ENCODE peak calls at places on chromosomes 11 and 22, in ten cellular contexts. One of them, this sample, is unnamed.

GRCh38 chr11:132054822-132055221 is 684.4 kb downstream of the NTM start:
- DNase-seq in thyroid gland: no peak
- DNase-seq in right lobe of liver: no peak
- DNase-seq in heart left ventricle: no peak
- DNase-seq in Peyer's patch: no peak
- DNase-seq in H1: no peak
- DNase-seq in A549: no peak
- DNase-seq in transverse colon: no peak
- DNase-seq in uterus: no peak
- DNase-seq in tibial nerve: no peak
- DNase-seq in this sample: no peak

GRCh38 chr11:63668396-63668795 is 2.8 kb downstream of the ATL3 start:
- DNase-seq in thyroid gland: no peak
- DNase-seq in right lobe of liver: no peak
- DNase-seq in heart left ventricle: no peak
- DNase-seq in Peyer's patch: no peak
- DNase-seq in H1: no peak
- DNase-seq in A549: no peak
- DNase-seq in transverse colon: no peak
- DNase-seq in uterus: no peak
- DNase-seq in tibial nerve: no peak
- DNase-seq in this sample: no peak

GRCh38 chr22:27624705-27625104 is 176.9 kb downstream of the MN1 start:
- DNase-seq in thyroid gland: no peak
- DNase-seq in right lobe of liver: no peak
- DNase-seq in heart left ventricle: no peak
- DNase-seq in Peyer's patch: no peak
- DNase-seq in H1: no peak
- DNase-seq in A549: no peak
- DNase-seq in transverse colon: no peak
- DNase-seq in uterus: no peak
- DNase-seq in tibial nerve: no peak
- DNase-seq in this sample: no peak

GRCh38 chr11:74532496-74533246 is 39.1 kb upstream of the LIPT2 start:
- DNase-seq in thyroid gland: no peak
- DNase-seq in right lobe of liver: no peak
- DNase-seq in heart left ventricle: no peak
- DNase-seq in Peyer's patch: no peak
- DNase-seq in H1: no peak
- DNase-seq in A549: no peak
- DNase-seq in transverse colon: peak; percentile 29
- DNase-seq in uterus: no peak
- DNase-seq in tibial nerve: no peak
- DNase-seq in this sample: no peak

GRCh38 chr22:48208894-48209293 is 1446.4 kb downstream of the TBC1D22A start:
- DNase-seq in thyroid gland: no peak
- DNase-seq in right lobe of liver: no peak
- DNase-seq in heart left ventricle: no peak
- DNase-seq in Peyer's patch: no peak
- DNase-seq in H1: no peak
- DNase-seq in A549: no peak
- DNase-seq in transverse colon: no peak
- DNase-seq in uterus: no peak
- DNase-seq in tibial nerve: no peak
- DNase-seq in this sample: no peak

GRCh38 chr11:74310857-74311256 is 583 bp downstream of the P4HA3 start:
- DNase-seq in thyroid gland: no peak
- DNase-seq in right lobe of liver: no peak
- DNase-seq in heart left ventricle: no peak
- DNase-seq in Peyer's patch: no peak
- DNase-seq in H1: no peak
- DNase-seq in A549: no peak
- DNase-seq in transverse colon: no peak
- DNase-seq in uterus: no peak
- DNase-seq in tibial nerve: no peak
- DNase-seq in this sample: no peak

GRCh38 chr11:64208796-64209562 is 2.5 kb downstream of the FERMT3 start:
- DNase-seq in thyroid gland: no peak
- DNase-seq in right lobe of liver: no peak
- DNase-seq in heart left ventricle: peak; percentile 24
- DNase-seq in Peyer's patch: no peak
- DNase-seq in H1: no peak
- DNase-seq in A549: no peak
- DNase-seq in transverse colon: no peak
- DNase-seq in uterus: no peak
- DNase-seq in tibial nerve: no peak
- DNase-seq in this sample: no peak

GRCh38 chr22:19610518-19611253 is 86.5 kb upstream of the CLDN5 start:
- DNase-seq in thyroid gland: no peak
- DNase-seq in right lobe of liver: no peak
- DNase-seq in heart left ventricle: no peak
- DNase-seq in Peyer's patch: peak; percentile 49
- DNase-seq in H1: no peak
- DNase-seq in A549: no peak
- DNase-seq in transverse colon: no peak
- DNase-seq in uterus: no peak
- DNase-seq in tibial nerve: no peak
- DNase-seq in this sample: no peak

GRCh38 chr11:113632981-113633380 is 73.1 kb downstream of the TMPRSS5 start:
- DNase-seq in thyroid gland: no peak
- DNase-seq in right lobe of liver: no peak
- DNase-seq in heart left ventricle: no peak
- DNase-seq in Peyer's patch: no peak
- DNase-seq in H1: no peak
- DNase-seq in A549: no peak
- DNase-seq in transverse colon: no peak
- DNase-seq in uterus: no peak
- DNase-seq in tibial nerve: no peak
- DNase-seq in this sample: no peak

GRCh38 chr11:8023831-8024555 is 36.9 kb downstream of the EIF3F start:
- DNase-seq in thyroid gland: no peak
- DNase-seq in right lobe of liver: no peak
- DNase-seq in heart left ventricle: no peak
- DNase-seq in Peyer's patch: no peak
- DNase-seq in H1: no peak
- DNase-seq in A549: no peak
- DNase-seq in transverse colon: no peak
- DNase-seq in uterus: no peak
- DNase-seq in tibial nerve: no peak
- DNase-seq in this sample: peak; percentile 43

GRCh38 chr11:19995131-19995530 is 165.1 kb downstream of the DBX1 start:
- DNase-seq in thyroid gland: peak; percentile 59
- DNase-seq in right lobe of liver: no peak
- DNase-seq in heart left ventricle: no peak
- DNase-seq in Peyer's patch: no peak
- DNase-seq in H1: no peak
- DNase-seq in A549: peak; percentile 91
- DNase-seq in transverse colon: no peak
- DNase-seq in uterus: no peak
- DNase-seq in tibial nerve: no peak
- DNase-seq in this sample: peak; percentile 17

GRCh38 chr22:49124588-49124987 is 703.1 kb downstream of the BRD1 start:
- DNase-seq in thyroid gland: no peak
- DNase-seq in right lobe of liver: no peak
- DNase-seq in heart left ventricle: no peak
- DNase-seq in Peyer's patch: no peak
- DNase-seq in H1: no peak
- DNase-seq in A549: no peak
- DNase-seq in transverse colon: no peak
- DNase-seq in uterus: no peak
- DNase-seq in tibial nerve: no peak
- DNase-seq in this sample: peak; percentile 45

GRCh38 chr11:813037-813436 is 3.3 kb downstream of the RPLP2 start:
- DNase-seq in thyroid gland: no peak
- DNase-seq in right lobe of liver: no peak
- DNase-seq in heart left ventricle: no peak
- DNase-seq in Peyer's patch: no peak
- DNase-seq in H1: no peak
- DNase-seq in A549: no peak
- DNase-seq in transverse colon: no peak
- DNase-seq in uterus: no peak
- DNase-seq in tibial nerve: no peak
- DNase-seq in this sample: no peak

GRCh38 chr11:811446-812245 is 1.9 kb downstream of the RPLP2 start:
- DNase-seq in thyroid gland: no peak
- DNase-seq in right lobe of liver: no peak
- DNase-seq in heart left ventricle: no peak
- DNase-seq in Peyer's patch: no peak
- DNase-seq in H1: no peak
- DNase-seq in A549: no peak
- DNase-seq in transverse colon: no peak
- DNase-seq in uterus: no peak
- DNase-seq in tibial nerve: no peak
- DNase-seq in this sample: no peak

GRCh38 chr11:815675-816432 is 2.9 kb upstream of the PNPLA2 start:
- DNase-seq in thyroid gland: no peak
- DNase-seq in right lobe of liver: no peak
- DNase-seq in heart left ventricle: no peak
- DNase-seq in Peyer's patch: no peak
- DNase-seq in H1: no peak
- DNase-seq in A549: no peak
- DNase-seq in transverse colon: no peak
- DNase-seq in uterus: no peak
- DNase-seq in tibial nerve: no peak
- DNase-seq in this sample: no peak

GRCh38 chr11:812390-812789 is 2.6 kb downstream of the RPLP2 start:
- DNase-seq in thyroid gland: no peak
- DNase-seq in right lobe of liver: no peak
- DNase-seq in heart left ventricle: no peak
- DNase-seq in Peyer's patch: no peak
- DNase-seq in H1: no peak
- DNase-seq in A549: no peak
- DNase-seq in transverse colon: no peak
- DNase-seq in uterus: no peak
- DNase-seq in tibial nerve: no peak
- DNase-seq in this sample: no peak

DNA sequence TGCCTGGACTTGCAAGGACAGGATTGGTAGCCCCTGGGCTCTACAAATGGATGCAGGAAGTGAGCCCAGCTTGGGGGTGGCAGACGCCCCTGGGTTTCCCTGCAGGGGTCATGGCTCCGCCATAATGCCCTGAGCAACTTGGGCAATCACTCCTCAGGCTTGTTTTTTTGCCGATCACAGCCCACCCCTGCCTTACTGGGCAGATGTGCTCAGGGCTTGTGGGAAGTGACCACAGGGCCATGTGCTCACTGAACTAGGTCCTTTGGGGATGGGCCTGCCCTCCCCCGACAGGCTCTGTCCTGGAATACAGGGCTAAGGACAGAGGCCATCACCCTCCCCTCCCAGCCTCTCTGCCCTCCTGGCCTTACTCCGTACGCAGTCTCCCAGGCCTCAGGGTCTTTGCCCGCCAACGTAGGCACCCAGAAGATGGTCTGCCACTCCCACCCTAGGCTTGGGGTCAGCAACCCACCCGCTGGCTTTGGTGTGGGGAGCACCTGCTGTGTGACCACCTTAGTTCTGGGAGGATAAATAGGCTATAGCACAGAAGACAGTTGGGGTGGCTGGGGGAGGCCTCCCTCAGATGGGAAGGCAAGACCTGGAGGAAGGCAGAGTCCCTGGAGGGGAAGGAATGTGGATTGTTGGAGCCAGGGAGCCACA is 3.8 kb downstream of the RPLP2 start:
- DNase-seq in thyroid gland: no peak
- DNase-seq in right lobe of liver: no peak
- DNase-seq in heart left ventricle: no peak
- DNase-seq in Peyer's patch: no peak
- DNase-seq in H1: no peak
- DNase-seq in A549: no peak
- DNase-seq in transverse colon: no peak
- DNase-seq in uterus: no peak
- DNase-seq in tibial nerve: no peak
- DNase-seq in this sample: no peak
- TF ChIP-seq POLR2A in thyroid gland: no peak
- TF ChIP-seq POLR2A in right lobe of liver: no peak
- TF ChIP-seq POLR2A in heart left ventricle: no peak
- TF ChIP-seq POLR2A in Peyer's patch: no peak
- TF ChIP-seq POLR2A in H1: peak; percentile 77
- TF ChIP-seq POLR2A in A549: no peak
- TF ChIP-seq POLR2A in transverse colon: no peak
- TF ChIP-seq POLR2A in uterus: no peak
- TF ChIP-seq POLR2A in tibial nerve: no peak
- TF ChIP-seq POLR2A in this sample: no peak

DNA sequence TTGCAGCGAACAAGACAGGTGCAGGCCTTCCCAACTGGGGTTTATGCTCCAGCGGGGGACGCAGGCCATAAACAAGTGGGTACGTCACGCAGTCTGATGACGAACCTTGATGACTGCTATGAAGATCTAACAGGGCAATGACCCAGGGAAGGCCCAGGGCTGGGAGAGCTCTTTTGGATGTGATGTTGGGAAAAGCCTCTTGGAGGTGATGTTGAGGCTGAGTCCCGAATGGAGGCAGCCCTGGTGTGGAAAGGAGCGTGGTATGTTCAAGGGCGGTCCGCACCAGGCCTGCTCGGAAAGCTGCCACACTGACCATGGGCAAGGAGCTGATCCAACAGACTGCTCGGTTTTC is 5.8 kb downstream of the FADS2 start:
- DNase-seq in thyroid gland: no peak
- DNase-seq in right lobe of liver: no peak
- DNase-seq in heart left ventricle: peak; percentile 18
- DNase-seq in Peyer's patch: no peak
- DNase-seq in H1: no peak
- DNase-seq in A549: no peak
- DNase-seq in transverse colon: no peak
- DNase-seq in uterus: no peak
- DNase-seq in tibial nerve: no peak
- DNase-seq in this sample: no peak
- H3K4me3 ChIP-seq in thyroid gland: no peak overlapping the region
- H3K4me3 ChIP-seq in right lobe of liver: no peak overlapping the region
- H3K4me3 ChIP-seq in heart left ventricle: no peak overlapping the region
- H3K4me3 ChIP-seq in Peyer's patch: no peak overlapping the region
- H3K4me3 ChIP-seq in H1: no peak overlapping the region
- H3K4me3 ChIP-seq in A549: no peak overlapping the region
- H3K4me3 ChIP-seq in transverse colon: no peak overlapping the region
- H3K4me3 ChIP-seq in uterus: no peak overlapping the region
- H3K4me3 ChIP-seq in tibial nerve: no peak overlapping the region
- H3K4me3 ChIP-seq in this sample: no peak overlapping the region

GRCh38 chr22:21611210-21611977 is 18.4 kb downstream of the YDJC start:
- DNase-seq in thyroid gland: no peak
- DNase-seq in right lobe of liver: no peak
- DNase-seq in heart left ventricle: no peak
- DNase-seq in Peyer's patch: no peak
- DNase-seq in H1: no peak
- DNase-seq in A549: no peak
- DNase-seq in transverse colon: no peak
- DNase-seq in uterus: no peak
- DNase-seq in tibial nerve: no peak
- DNase-seq in this sample: no peak
- TF ChIP-seq POLR2A in thyroid gland: no peak
- TF ChIP-seq POLR2A in right lobe of liver: no peak
- TF ChIP-seq POLR2A in heart left ventricle: no peak
- TF ChIP-seq POLR2A in Peyer's patch: no peak
- TF ChIP-seq POLR2A in H1: no peak
- TF ChIP-seq POLR2A in A549: no peak
- TF ChIP-seq POLR2A in transverse colon: no peak
- TF ChIP-seq POLR2A in uterus: no peak
- TF ChIP-seq POLR2A in tibial nerve: no peak
- TF ChIP-seq POLR2A in this sample: no peak

DNA sequence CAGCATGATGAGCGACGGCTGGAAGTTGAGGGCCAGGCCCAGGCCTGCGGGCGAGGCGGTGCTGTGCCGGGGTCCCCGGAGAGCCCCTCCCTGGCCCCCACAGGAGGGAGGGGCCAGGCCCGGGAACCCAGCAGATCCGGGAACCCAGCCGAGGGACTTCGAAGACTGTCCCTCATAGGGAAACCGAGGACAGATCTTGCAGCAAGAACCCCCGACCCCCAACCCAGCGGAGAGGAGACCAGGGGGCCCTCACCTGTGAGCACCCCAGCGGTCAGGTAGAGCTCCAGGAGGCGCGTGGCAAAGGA is 2.4 kb downstream of the SLC16A8 start:
- DNase-seq in thyroid gland: no peak
- DNase-seq in right lobe of liver: no peak
- DNase-seq in heart left ventricle: no peak
- DNase-seq in Peyer's patch: no peak
- DNase-seq in H1: no peak
- DNase-seq in A549: no peak
- DNase-seq in transverse colon: no peak
- DNase-seq in uterus: no peak
- DNase-seq in tibial nerve: no peak
- DNase-seq in this sample: no peak
- H3K4me3 ChIP-seq in thyroid gland: no peak overlapping the region
- H3K4me3 ChIP-seq in right lobe of liver: peak overlapping the region; percentile 31
- H3K4me3 ChIP-seq in heart left ventricle: peak overlapping the region; percentile 47
- H3K4me3 ChIP-seq in Peyer's patch: peak overlapping the region; percentile 42
- H3K4me3 ChIP-seq in H1: peak overlapping the region; percentile 34
- H3K4me3 ChIP-seq in A549: no peak overlapping the region
- H3K4me3 ChIP-seq in transverse colon: peak overlapping the region; percentile 12
- H3K4me3 ChIP-seq in uterus: peak overlapping the region; percentile 17
- H3K4me3 ChIP-seq in tibial nerve: peak overlapping the region; percentile 34
- H3K4me3 ChIP-seq in this sample: peak overlapping the region; percentile 6

This sample was measured in lower leg skin.